ENCODE peak calls at places on chromosomes 13 and 19, in seven cellular contexts. C, T, O, F, W, A and K are unnamed samples.

GRCh38 chr13:95352486-95352885 is 51.2 kb upstream of the ABCC4 start:
- DNase-seq in C (no peak), T (no peak), O (no peak), F (no peak), W (no peak), A (no peak), K (no peak)

GRCh38 chr13:74024314-74024713 is 109.9 kb downstream of the KLF12 start:
- DNase-seq in C (no peak), T (no peak), O (no peak), F (no peak), W (no peak), A (no peak), K (no peak)

GRCh38 chr13:84812789-84813188 is 930.5 kb upstream of the SLITRK1 start:
- DNase-seq in C (no peak), T (no peak), O (no peak), F (no peak), W (no peak), A (no peak), K (no peak)

GRCh38 chr13:100561599-100562204 is 26.9 kb downstream of the GGACT start:
- DNase-seq in C (no peak), T (no peak), O (no peak), F (no peak), W (no peak), A (no peak), K (no peak)

GRCh38 chr13:30147380-30147779 is 160.0 kb downstream of the KATNAL1 start:
- DNase-seq in C (no peak), T (no peak), O (no peak), F (no peak), W (no peak), A (no peak), K (no peak)

GRCh38 chr13:98910501-98910951 is 67.3 kb downstream of the DOCK9 start:
- DNase-seq in C (no peak), T (no peak), O (no peak), F (peak), W (no peak), A (peak), K (peak)

GRCh38 chr19:11332822-11333221 is 6.6 kb downstream of the RAB3D start:
- DNase-seq in C (no peak), T (no peak), O (no peak), F (no peak), W (no peak), A (no peak), K (no peak)

GRCh38 chr19:18342090-18342632 is 1.8 kb downstream of the PGPEP1 start:
- DNase-seq in C (no peak), T (no peak), O (no peak), F (no peak), W (no peak), A (no peak), K (no peak)

GRCh38 chr19:12789904-12790619 is 1.2 kb upstream of the JUNB start:
- DNase-seq in C (peak), T (peak), O (peak), F (peak), W (peak), A (peak), K (peak)

GRCh38 chr19:10454267-10454666 is 33.9 kb downstream of the PDE4A start:
- DNase-seq in C (peak), T (no peak), O (no peak), F (no peak), W (no peak), A (no peak), K (peak)

GRCh38 chr19:55097864-55098715 is 19.3 kb downstream of the PPP1R12C start:
- DNase-seq in C (no peak), T (no peak), O (no peak), F (no peak), W (no peak), A (peak), K (no peak)

GRCh38 chr13:33610471-33611015 is 207.4 kb upstream of the RFC3 start:
- DNase-seq in C (peak), T (peak), O (peak), F (peak), W (peak), A (no peak), K (no peak)

GRCh38 chr19:3277649-3278048 is 53.2 kb downstream of the CELF5 start:
- DNase-seq in C (no peak), T (no peak), O (no peak), F (no peak), W (no peak), A (no peak), K (no peak)

GRCh38 chr19:35582760-35583159 is 3.2 kb upstream of the PMIS2 start:
- DNase-seq in C (no peak), T (no peak), O (no peak), F (no peak), W (no peak), A (no peak), K (no peak)

GRCh38 chr13:111049791-111050538 is 65.1 kb upstream of the ARHGEF7 start:
- DNase-seq in C (no peak), T (no peak), O (no peak), F (no peak), W (no peak), A (no peak), K (peak)

GRCh38 chr13:32316030-32316344 is 679 bp downstream of the BRCA2 start:
- DNase-seq in C (peak), T (no peak), O (no peak), F (no peak), W (no peak), A (no peak), K (no peak)